ENCODE peak calls at places on chromosomes 16 and 17, in five cellular contexts. Z is NCI-H187, R is NCI-H524, D is cardiac muscle cell, G is heart right ventricle. V is an unnamed sample.
A peak's percentile ranks its signal among the peaks of the same experiment; 100 is the strongest.

GRCh38 chr17:19298561-19299213 is 61.5 kb downstream of the EPN2 start:
- DNase-seq in R (no peak), G (no peak), Z (no peak), D (no peak), V (no peak)

GRCh38 chr17:8904686-8905085 is 37.2 kb upstream of the PIK3R6 start:
- DNase-seq in G (no peak), Z (no peak), R (no peak), D (no peak), V (no peak)

GRCh38 chr16:85041184-85041928 is 13.8 kb downstream of the KIAA0513 start:
- DNase-seq in R (peak; percentile 92), D (no peak), G (no peak), Z (no peak), V (no peak)

GRCh38 chr16:4212934-4213296 is 29.0 kb downstream of the SRL start:
- DNase-seq in D (peak; percentile 34), Z (no peak), R (no peak), G (no peak), V (no peak)

GRCh38 chr16:84795338-84796053 is 24.3 kb upstream of the CRISPLD2 start:
- DNase-seq in D (peak; percentile 97), R (no peak), G (peak; percentile 73), Z (no peak), V (no peak)

GRCh38 chr16:57675752-57676623 is 7.9 kb downstream of the ADGRG3 start:
- DNase-seq in G (no peak), D (peak; percentile 50), Z (no peak), R (peak; percentile 35), V (no peak)

GRCh38 chr16:69351309-69352027 is at the start of gene TMED6:
- DNase-seq in Z (no peak), D (no peak), G (no peak), R (peak; percentile 91), V (no peak)

GRCh38 chr16:49855822-49856740 is at the start of gene ZNF423:
- DNase-seq in R (peak; percentile 53), Z (no peak), D (peak; percentile 37), G (peak; percentile 40), V (no peak)

GRCh38 chr16:62213763-62214162 is 177.5 kb upstream of the CDH8 start:
- DNase-seq in G (no peak), D (no peak), Z (no peak), R (peak; percentile 3), V (no peak)

GRCh38 chr17:74442670-74443515 is 11.0 kb downstream of the GPRC5C start:
- DNase-seq in R (no peak), Z (peak; percentile 39), D (peak; percentile 78), G (peak; percentile 93), V (peak; percentile 75)

GRCh38 chr17:15914400-15915165 is 30.3 kb upstream of the ADORA2B start:
- DNase-seq in R (no peak), D (peak; percentile 45), Z (no peak), G (no peak), V (no peak)

GRCh38 chr17:42403150-42403549 is 14.9 kb upstream of the STAT3 start:
- DNase-seq in R (peak; percentile 66), Z (no peak), D (no peak), G (no peak), V (no peak)

GRCh38 chr16:52929478-52929877 is 123.2 kb downstream of the CHD9NB start:
- DNase-seq in G (no peak), R (no peak), Z (no peak), D (no peak), V (no peak)

GRCh38 chr17:78045316-78045715 is 83.2 kb downstream of the TMC6 start:
- DNase-seq in D (no peak), R (no peak), G (no peak), Z (no peak), V (no peak)

GRCh38 chr17:835263-835662 is 53.1 kb downstream of the MRM3 start:
- DNase-seq in Z (no peak), D (peak; percentile 95), G (no peak), R (no peak), V (no peak)

GRCh38 chr16:35639233-35640205 is 2180.1 kb downstream of the TP53TG3F start:
- DNase-seq in D (no peak), R (no peak), G (no peak), Z (no peak), V (no peak)

GRCh38 chr16:10172848-10173655 is 9.2 kb downstream of the GRIN2A start:
- DNase-seq in D (no peak), G (no peak), R (no peak), Z (no peak), V (no peak)

GRCh38 chr16:31202402-31203385 is at the start of gene PYCARD:
- DNase-seq in G (peak; percentile 73), R (no peak), Z (no peak), D (peak; percentile 63), V (no peak)

GRCh38 chr17:79905832-79906231 is 66.6 kb upstream of the CBX4 start:
- DNase-seq in Z (no peak), D (no peak), G (no peak), R (peak; percentile 33), V (no peak)

GRCh38 chr16:349211-349610 is 3.3 kb downstream of the AXIN1 start:
- DNase-seq in G (no peak), D (no peak), R (no peak), Z (no peak), V (no peak)